ENCODE peak calls at places on chromosome 7, in five cellular contexts. S is H9, R is neuronal stem cell, F is mesendoderm, W is trophoblast cell. K is an unnamed sample.

GRCh38 chr7:143345428-143345900 is 17.0 kb downstream of the FAM131B start:
- DNase-seq in S (peak; percentile 92), R (peak; percentile 57), F (peak; percentile 94), W (peak; percentile 49), K (peak; percentile 48)

GRCh38 chr7:101854084-101854865 is 36.8 kb downstream of the CUX1 start:
- DNase-seq in S (no peak), R (no peak), F (no peak), W (no peak), K (no peak)

GRCh38 chr7:68199951-68200660 is 1203.5 kb downstream of the TYW1 start:
- DNase-seq in S (no peak), R (no peak), F (no peak), W (no peak), K (no peak)

GRCh38 chr7:74627699-74628411 is 29.7 kb upstream of the GTF2I start:
- DNase-seq in S (peak; percentile 47), R (peak; percentile 54), F (peak; percentile 46), W (no peak), K (no peak)

GRCh38 chr7:34104120-34104519 is 198.8 kb downstream of the BMPER start:
- DNase-seq in S (no peak), R (no peak), F (no peak), W (no peak), K (peak; percentile 47)

GRCh38 chr7:31633454-31633853 is 53.6 kb upstream of the PPP1R17 start:
- DNase-seq in S (no peak), R (no peak), F (no peak), W (peak; percentile 5), K (no peak)

GRCh38 chr7:22700559-22701002 is 26.4 kb upstream of the IL6 start:
- DNase-seq in S (no peak), R (no peak), F (no peak), W (no peak), K (peak; percentile 85)

GRCh38 chr7:50304911-50305621 is 550 bp downstream of the IKZF1 start:
- DNase-seq in S (no peak), R (no peak), F (no peak), W (no peak), K (no peak)

GRCh38 chr7:43761919-43762318 is 3.4 kb downstream of the BLVRA start:
- DNase-seq in S (no peak), R (no peak), F (no peak), W (no peak), K (no peak)

GRCh38 chr7:30445770-30446169 is 32.8 kb downstream of the NOD1 start:
- DNase-seq in S (no peak), R (no peak), F (peak; percentile 54), W (peak; percentile 42), K (peak; percentile 58)

GRCh38 chr7:832292-832967 is at the start of gene SUN1:
- DNase-seq in S (no peak), R (no peak), F (peak; percentile 86), W (peak; percentile 52), K (peak; percentile 93)

GRCh38 chr7:2928613-2929311 is 84.7 kb upstream of the GNA12 start:
- DNase-seq in S (peak; percentile 23), R (no peak), F (no peak), W (no peak), K (no peak)

GRCh38 chr7:37945336-37945735 is 24.9 kb downstream of the EPDR1 start:
- DNase-seq in S (no peak), R (no peak), F (peak; percentile 22), W (peak; percentile 4), K (peak; percentile 74)

GRCh38 chr7:2072042-2072441 is 160.7 kb downstream of the MAD1L1 start:
- DNase-seq in S (no peak), R (no peak), F (no peak), W (no peak), K (no peak)

GRCh38 chr7:55887786-55888185 is 530 bp downstream of the ZNF713 start:
- DNase-seq in S (no peak), R (peak; percentile 51), F (peak; percentile 8), W (peak; percentile 43), K (peak; percentile 12)

GRCh38 chr7:26857534-26858228 is 6.7 kb downstream of the SKAP2 start:
- DNase-seq in S (peak; percentile 68), R (peak; percentile 65), F (peak; percentile 61), W (peak; percentile 28), K (peak; percentile 42)

GRCh38 chr7:118104812-118105441 is 79.0 kb upstream of the LSM8 start:
- DNase-seq in S (no peak), R (no peak), F (peak; percentile 40), W (peak; percentile 54), K (peak; percentile 38)

GRCh38 chr7:142750321-142750938 is 1.2 kb downstream of the PRSS1 start:
- DNase-seq in S (no peak), R (no peak), F (no peak), W (no peak), K (no peak)

GRCh38 chr7:117132385-117133120 is 179.3 kb downstream of the ST7 start:
- DNase-seq in S (no peak), R (no peak), F (no peak), W (peak; percentile 88), K (peak; percentile 81)

GRCh38 chr7:157282141-157282801 is 54.5 kb upstream of the DNAJB6 start:
- DNase-seq in S (no peak), R (no peak), F (peak; percentile 58), W (peak; percentile 63), K (no peak)

GRCh38 chr7:102047167-102047566 is 229.7 kb downstream of the CUX1 start:
- DNase-seq in S (no peak), R (no peak), F (no peak), W (no peak), K (no peak)

GRCh38 chr7:31938650-31939049 is 131.6 kb downstream of the PDE1C start:
- DNase-seq in S (no peak), R (no peak), F (no peak), W (peak; percentile 15), K (no peak)

GRCh38 chr7:54704851-54705250 is 54.2 kb downstream of the SEC61G start:
- DNase-seq in S (no peak), R (no peak), F (no peak), W (no peak), K (no peak)

GRCh38 chr7:105141068-105141467 is 127.1 kb downstream of the KMT2E start:
- DNase-seq in S (peak; percentile 66), R (peak; percentile 39), F (peak; percentile 66), W (no peak), K (peak; percentile 48)

GRCh38 chr7:95906871-95907270 is 134.5 kb downstream of the DYNC1I1 start:
- DNase-seq in S (no peak), R (no peak), F (no peak), W (no peak), K (no peak)

GRCh38 chr7:132402751-132403245 is 173.5 kb downstream of the PLXNA4 start:
- DNase-seq in S (no peak), R (no peak), F (no peak), W (no peak), K (no peak)

GRCh38 chr7:139721417-139721816 is 56.4 kb downstream of the HIPK2 start:
- DNase-seq in S (no peak), R (no peak), F (no peak), W (no peak), K (no peak)

GRCh38 chr7:140176271-140176701 is 497 bp downstream of the KDM7A start:
- DNase-seq in S (no peak), R (peak; percentile 20), F (no peak), W (peak; percentile 28), K (peak; percentile 14)

GRCh38 chr7:111089822-111090426 is 1.0 kb upstream of the LRRN3 start:
- DNase-seq in S (no peak), R (no peak), F (peak; percentile 56), W (peak; percentile 74), K (peak; percentile 51)

DNA sequence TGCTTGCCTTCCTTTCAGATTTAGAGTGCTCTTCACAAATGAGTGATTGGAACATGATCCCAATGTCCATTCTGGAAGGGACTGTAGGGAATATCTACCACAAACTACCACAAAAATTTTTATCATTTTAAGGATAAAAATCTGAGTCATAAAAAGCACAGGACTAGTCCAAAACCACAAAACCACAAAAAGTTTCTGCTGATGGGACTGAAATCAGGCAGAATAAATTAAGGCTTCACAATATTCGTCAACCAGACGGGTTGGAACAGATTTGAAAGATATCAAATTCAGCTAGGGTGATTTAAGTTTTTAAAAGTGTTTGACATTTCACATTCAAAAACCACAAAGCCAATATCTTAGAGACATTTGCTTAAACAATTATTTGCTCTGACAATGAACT is 100.1 kb upstream of the PTN start:
- DNase-seq in S (no peak), R (no peak), F (no peak), W (no peak), K (peak; percentile 58)
- H3K4me2 ChIP-seq in S (no peak overlapping the region), R (no peak overlapping the region), F (no peak overlapping the region), W (no peak overlapping the region), K (no peak overlapping the region)

GRCh38 chr7:124310934-124311390 is 278.1 kb upstream of the TMEM229A start:
- DNase-seq in S (no peak), R (no peak), F (peak; percentile 73), W (no peak), K (peak; percentile 40)
- H3K4ac ChIP-seq in S (no peak overlapping the region), R (no peak overlapping the region), F (no peak overlapping the region), W (no peak overlapping the region), K (no peak overlapping the region)

GRCh38 chr7:150357771-150358427 is 10.7 kb upstream of the REPIN1 start:
- DNase-seq in S (no peak), R (no peak), F (peak; percentile 57), W (peak; percentile 40), K (peak; percentile 80)
- H3K4me2 ChIP-seq in S (no peak overlapping the region), R (no peak overlapping the region), F (no peak overlapping the region), W (no peak overlapping the region), K (no peak overlapping the region)

DNA sequence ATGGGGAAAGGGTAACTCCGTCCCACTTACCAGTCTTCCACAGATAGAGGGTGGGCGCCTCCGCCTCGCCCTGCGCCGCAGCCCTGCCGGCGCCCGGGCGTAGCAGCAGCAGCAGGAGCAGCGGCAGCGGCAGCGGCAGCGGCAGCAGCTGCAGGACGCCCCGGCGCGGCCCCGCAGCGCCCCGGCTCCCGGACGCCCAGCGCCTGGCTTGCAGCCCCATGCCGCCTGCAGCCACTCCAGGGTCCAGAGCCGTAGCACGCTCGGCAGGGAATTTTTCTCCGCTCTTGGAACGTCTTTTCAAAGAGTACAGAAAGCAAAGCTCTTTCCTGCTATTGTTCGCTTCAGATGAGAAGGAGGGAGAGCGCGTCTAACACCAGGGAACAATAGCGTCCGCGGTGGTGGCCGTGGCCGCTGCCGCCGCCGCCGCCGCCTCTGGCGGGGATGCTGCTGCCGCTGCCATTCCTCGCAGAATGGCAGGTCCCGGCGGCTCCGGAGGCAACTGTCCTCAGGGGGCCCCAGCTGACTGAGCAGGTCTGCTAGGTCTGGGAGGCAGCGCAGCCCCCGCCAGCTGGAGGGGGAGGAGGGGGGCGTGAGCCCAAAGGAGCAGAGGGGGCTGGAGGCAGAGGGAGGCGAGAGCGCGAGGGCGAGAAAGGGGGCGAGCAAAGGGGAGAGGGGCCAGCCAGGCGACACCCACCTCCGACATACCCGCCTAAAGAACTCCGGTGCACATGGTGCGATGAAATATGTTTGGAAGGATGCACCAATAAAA is at the start of gene THSD7A:
- DNase-seq in S (peak; percentile 66), R (peak; percentile 63), F (peak; percentile 73), W (peak; percentile 67), K (peak; percentile 64)
- H3K4ac ChIP-seq in S (no peak within 1 kb of the TSS), R (no peak within 1 kb of the TSS), F (no peak within 1 kb of the TSS), W (no peak within 1 kb of the TSS), K (no peak within 1 kb of the TSS)

GRCh38 chr7:87810130-87810529 is 66.0 kb downstream of the SLC25A40 start:
- DNase-seq in S (no peak), R (peak; percentile 23), F (peak; percentile 55), W (no peak), K (no peak)
- H3K4me2 ChIP-seq in S (no peak overlapping the region), R (no peak overlapping the region), F (no peak overlapping the region), W (no peak overlapping the region), K (no peak overlapping the region)

GRCh38 chr7:106715730-106716129 is 54.8 kb upstream of the CCDC71L start:
- DNase-seq in S (no peak), R (no peak), F (no peak), W (no peak), K (no peak)
- H3K4ac ChIP-seq in S (no peak overlapping the region), R (no peak overlapping the region), F (no peak overlapping the region), W (no peak overlapping the region), K (no peak overlapping the region)

K was measured in mesenchymal stem cell.